ENCODE peak calls at places on chromosome 9, in four cellular contexts. Y is WTC11, P is K562, X is GM12878. C is an unnamed sample.

GRCh38 chr9:87122947-87123685 is 175.8 kb upstream of the GAS1 start:
- DNase-seq in X (no peak), P (no peak), Y (no peak), C (no peak)

GRCh38 chr9:95242613-95243012 is 74.9 kb downstream of the FANCC start:
- DNase-seq in P (no peak), Y (no peak), X (no peak), C (peak)

GRCh38 chr9:69211424-69212036 is 37.5 kb downstream of the TJP2 start:
- DNase-seq in Y (no peak), X (no peak), P (no peak), C (no peak)

GRCh38 chr9:5949103-5949699 is 58.5 kb downstream of the MLANA start:
- DNase-seq in Y (no peak), P (no peak), X (peak), C (no peak)

GRCh38 chr9:3578786-3579185 is 53.0 kb upstream of the RFX3 start:
- DNase-seq in Y (no peak), X (no peak), P (no peak), C (no peak)

GRCh38 chr9:133003071-133003461 is 24.6 kb downstream of the GFI1B start:
- DNase-seq in Y (peak), X (no peak), P (no peak), C (no peak)

GRCh38 chr9:87395804-87396458 is 101.7 kb upstream of the DAPK1 start:
- DNase-seq in Y (no peak), P (no peak), X (no peak), C (peak)

GRCh38 chr9:132164604-132165362 is 2.9 kb downstream of the NTNG2 start:
- DNase-seq in Y (no peak), P (no peak), X (no peak), C (peak)

GRCh38 chr9:95819636-95820035 is 55.9 kb upstream of the ERCC6L2 start:
- DNase-seq in Y (no peak), X (no peak), P (no peak), C (no peak)

GRCh38 chr9:33976414-33976813 is 72.3 kb downstream of the UBAP2 start:
- DNase-seq in X (no peak), Y (no peak), P (no peak), C (no peak)

GRCh38 chr9:36017278-36017677 is 19.4 kb upstream of the RECK start:
- DNase-seq in X (no peak), Y (no peak), P (no peak), C (no peak)

GRCh38 chr9:1457460-1457859 is 407.3 kb downstream of the DMRT2 start:
- DNase-seq in Y (no peak), P (no peak), X (no peak), C (no peak)

GRCh38 chr9:38032266-38032830 is 36.7 kb downstream of the SHB start:
- DNase-seq in P (no peak), Y (no peak), X (no peak), C (no peak)

GRCh38 chr9:99385814-99386279 is 163.8 kb downstream of the SEC61B start:
- DNase-seq in X (no peak), Y (no peak), P (no peak), C (no peak)

GRCh38 chr9:112380102-112380581 is at the start of gene HSDL2:
- DNase-seq in Y (no peak), X (no peak), P (peak), C (no peak)

GRCh38 chr9:118367383-118367782 is 663.2 kb downstream of the TLR4 start:
- DNase-seq in X (peak), P (no peak), Y (no peak), C (no peak)

GRCh38 chr9:73104342-73104741 is 47.3 kb upstream of the ANXA1 start:
- DNase-seq in X (no peak), Y (no peak), P (no peak), C (no peak)

GRCh38 chr9:91937031-91937430 is 13.0 kb downstream of the ROR2 start:
- DNase-seq in P (no peak), X (no peak), Y (no peak), C (no peak)

GRCh38 chr9:114968710-114969109 is 38.3 kb upstream of the TNFSF8 start:
- DNase-seq in X (no peak), Y (no peak), P (no peak), C (no peak)

GRCh38 chr9:89658931-89659330 is 54.1 kb downstream of the GADD45G start:
- DNase-seq in P (no peak), Y (no peak), X (no peak), C (no peak)

GRCh38 chr9:20321683-20322082 is 300.6 kb downstream of the MLLT3 start:
- DNase-seq in P (no peak), Y (no peak), X (no peak), C (no peak)

GRCh38 chr9:87336407-87336806 is 161.3 kb upstream of the DAPK1 start:
- DNase-seq in P (peak), X (no peak), Y (no peak), C (peak)

GRCh38 chr9:114856210-114856941 is 50.5 kb upstream of the TNFSF15 start:
- DNase-seq in X (no peak), Y (no peak), P (no peak), C (no peak)

GRCh38 chr9:115198018-115198417 is 80.1 kb upstream of the TNC start:
- DNase-seq in P (no peak), Y (no peak), X (no peak), C (no peak)

GRCh38 chr9:131668439-131669233 is 71.2 kb downstream of the RAPGEF1 start:
- DNase-seq in Y (no peak), X (peak), P (peak), C (peak)

GRCh38 chr9:78940121-78940855 is 631.5 kb upstream of the TLE4 start:
- DNase-seq in Y (no peak), X (no peak), P (no peak), C (no peak)

GRCh38 chr9:4657426-4658159 is 4.5 kb upstream of the PLPP6 start:
- DNase-seq in Y (no peak), X (no peak), P (no peak), C (peak)

GRCh38 chr9:4663956-4664355 is 1.9 kb downstream of the PLPP6 start:
- DNase-seq in P (no peak), X (no peak), Y (no peak), C (no peak)

GRCh38 chr9:4662108-4662988 is at the start of gene PLPP6:
- DNase-seq in X (peak), Y (peak), P (peak), C (peak)

GRCh38 chr9:4662989-4663792 is 1.1 kb downstream of the PLPP6 start:
- DNase-seq in X (no peak), P (no peak), Y (no peak), C (peak)

GRCh38 chr9:4661165-4662095 is 664 bp upstream of the PLPP6 start:
- DNase-seq in Y (no peak), X (no peak), P (no peak), C (no peak)
- TF ChIP-seq CBFB in Y (no peak), X (no peak), P (no peak), C (no peak)

GRCh38 chr9:128093016-128093415 is 25.0 kb downstream of the SLC25A25 start:
- DNase-seq in X (no peak), P (no peak), Y (no peak), C (no peak)

GRCh38 chr9:128094166-128094949 is 26.3 kb downstream of the SLC25A25 start:
- DNase-seq in P (peak), Y (peak), X (no peak), C (no peak)

GRCh38 chr9:128096614-128097013 is 28.6 kb downstream of the SLC25A25 start:
- DNase-seq in Y (no peak), X (no peak), P (peak), C (no peak)

GRCh38 chr9:128097156-128098016 is 29.4 kb downstream of the SLC25A25 start:
- DNase-seq in X (no peak), Y (no peak), P (no peak), C (no peak)

DNA sequence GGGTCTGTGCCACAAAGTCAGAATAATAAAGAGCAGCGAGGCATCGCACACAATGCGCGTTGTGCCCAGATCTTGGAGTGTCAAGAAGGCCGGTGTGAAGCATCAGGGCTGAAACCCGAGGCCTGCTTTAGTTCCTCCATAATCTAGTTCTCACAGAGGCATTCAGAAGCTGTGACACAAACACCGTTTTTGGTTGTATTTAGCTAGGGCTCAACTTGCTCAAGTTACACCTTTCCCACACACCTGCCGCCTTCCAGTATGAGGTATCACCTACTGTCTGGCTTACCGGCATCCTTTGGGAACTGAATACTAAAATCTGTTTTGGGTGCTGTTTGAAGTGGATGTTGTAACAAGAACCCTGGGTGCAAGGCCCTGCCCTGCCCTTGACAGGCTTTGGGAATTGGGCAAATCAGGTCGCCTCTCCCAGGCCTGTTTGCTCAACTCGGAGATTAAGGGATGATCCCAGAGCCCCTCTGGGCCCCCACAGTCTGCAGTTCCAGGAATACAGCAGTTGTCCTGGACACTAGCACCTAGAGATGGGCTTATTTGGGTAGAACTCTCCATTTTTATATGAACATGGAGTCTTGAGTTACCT is 27.0 kb downstream of the SLC25A25 start:
- DNase-seq in P (no peak), Y (no peak), X (no peak), C (no peak)
- TF ChIP-seq CBFB in P (no peak), Y (no peak), X (no peak), C (no peak)

GRCh38 chr9:136762915-136763648 is 1.2 kb downstream of the LCN15 start:
- DNase-seq in Y (peak), P (peak), X (no peak), C (peak)
- TF ChIP-seq CBFB in Y (no peak), P (no peak), X (no peak), C (no peak)

DNA sequence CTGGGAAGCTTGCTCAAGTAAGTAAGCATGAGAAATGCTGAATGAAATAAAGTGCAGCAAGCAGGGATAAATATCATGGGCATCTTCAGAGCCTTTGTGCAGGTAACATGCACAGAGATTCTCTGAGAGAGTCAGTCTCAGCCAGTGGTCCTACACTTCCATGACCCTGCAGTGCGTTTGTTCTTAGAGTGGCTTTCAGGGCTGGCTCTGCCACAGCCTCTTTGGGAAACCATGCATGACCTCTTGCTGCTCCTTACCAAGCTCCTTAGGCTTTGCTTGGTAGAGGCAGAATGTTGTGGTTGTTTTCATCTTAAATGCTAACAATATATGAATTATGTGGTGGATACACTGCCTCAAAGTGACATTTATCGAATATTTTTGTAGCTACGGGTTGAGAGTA is 5.4 kb downstream of the SYK start:
- DNase-seq in Y (no peak), X (no peak), P (no peak), C (no peak)
- TF ChIP-seq CBFB in Y (no peak), X (no peak), P (no peak), C (no peak)

DNA sequence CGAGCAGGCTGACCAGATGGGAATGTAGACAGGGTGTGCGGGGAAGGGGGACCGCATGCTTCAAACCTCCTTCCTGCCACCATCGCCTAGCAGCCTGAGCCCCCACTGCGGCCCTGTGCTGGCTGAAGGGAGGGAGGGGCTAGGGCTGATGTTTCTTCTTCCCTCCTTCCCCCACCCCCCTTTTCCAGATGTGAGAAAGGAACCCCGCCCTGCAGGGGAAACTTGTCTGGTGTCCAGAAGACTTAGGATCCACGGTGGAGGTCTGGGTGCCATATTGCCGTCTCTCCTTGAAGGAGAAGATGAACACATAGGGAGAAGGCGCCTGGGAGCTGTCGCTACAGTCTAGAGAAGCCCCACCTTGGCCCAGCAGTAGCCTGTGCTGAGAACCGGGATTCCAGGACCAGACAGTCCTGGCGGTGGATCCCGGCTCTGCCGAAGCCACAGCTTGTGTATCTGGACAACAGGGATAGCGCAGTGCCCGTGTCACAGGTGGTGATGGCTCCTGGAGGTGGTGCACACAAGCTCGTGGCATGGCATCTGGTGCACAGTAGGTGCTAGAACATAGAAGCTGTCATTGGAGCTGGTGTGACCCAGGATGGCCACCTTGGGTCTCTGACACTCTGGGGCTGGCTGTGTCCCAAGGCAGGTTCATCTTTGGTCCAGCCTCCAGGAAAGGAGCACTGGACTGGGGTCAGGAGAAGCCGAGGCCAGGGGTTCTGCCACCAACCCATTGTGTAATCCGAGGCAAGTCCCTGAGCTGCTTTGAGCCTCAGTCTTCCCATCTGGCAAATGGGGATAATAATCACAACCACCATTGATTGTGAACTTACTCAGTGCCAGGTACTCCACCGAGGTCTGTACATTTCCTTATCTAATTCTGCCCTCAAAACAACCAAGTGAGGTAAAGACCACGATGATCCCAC is 205.6 kb downstream of the C9orf50 start:
- DNase-seq in Y (no peak), P (peak), X (no peak), C (peak)
- TF ChIP-seq CBFB in Y (no peak), P (no peak), X (no peak), C (no peak)

GRCh38 chr9:126805546-126806262 is 864 bp downstream of the ZBTB43 start:
- DNase-seq in P (peak), Y (no peak), X (peak), C (peak)
- TF ChIP-seq CBFB in P (peak), Y (no peak), X (peak), C (no peak)

GRCh38 chr9:121322037-121322736 is 47.9 kb downstream of the STOM start:
- DNase-seq in X (no peak), P (no peak), Y (no peak), C (peak)
- TF ChIP-seq CBFB in X (no peak), P (no peak), Y (no peak), C (peak)